ENCODE peak calls at places on chromosomes 13 and 19, in six cellular contexts. Y is RWPE1, J is SIG-M5, T is renal cortical epithelial cell, A is tibial artery, N is astrocyte of the spinal cord. E is an unnamed sample.
A peak's percentile ranks its signal among the peaks of the same experiment; 100 is the strongest.

GRCh38 chr13:30159446-30159839 is 147.9 kb downstream of the KATNAL1 start:
- DNase-seq in Y (peak; percentile 13), J (no peak), T (peak; percentile 90), A (no peak), N (peak; percentile 91), E (peak; percentile 76)

GRCh38 chr13:95485045-95485517 is 67.4 kb upstream of the CLDN10 start:
- DNase-seq in Y (peak; percentile 38), J (no peak), T (peak; percentile 63), A (no peak), N (peak; percentile 40), E (no peak)

GRCh38 chr19:13366529-13367143 is 139.6 kb downstream of the CACNA1A start:
- DNase-seq in Y (peak; percentile 58), J (no peak), T (peak; percentile 33), A (no peak), N (peak; percentile 27), E (peak; percentile 45)

GRCh38 chr13:95644611-95645052 is at the start of gene DZIP1:
- DNase-seq in Y (peak; percentile 60), J (no peak), T (peak; percentile 61), A (peak; percentile 57), N (peak; percentile 87), E (peak; percentile 88)

GRCh38 chr13:46817081-46817480 is 20.1 kb upstream of the ESD start:
- DNase-seq in Y (no peak), J (no peak), T (peak; percentile 31), A (no peak), N (no peak), E (no peak)

GRCh38 chr19:7874080-7874856 is at the start of gene PRR36:
- DNase-seq in Y (no peak), J (no peak), T (no peak), A (no peak), N (no peak), E (peak; percentile 56)

GRCh38 chr13:25840261-25840660 is 211.6 kb downstream of the SHISA2 start:
- DNase-seq in Y (no peak), J (no peak), T (peak; percentile 52), A (no peak), N (peak; percentile 28), E (no peak)

GRCh38 chr19:3178973-3179738 is 587 bp downstream of the S1PR4 start:
- DNase-seq in Y (no peak), J (no peak), T (no peak), A (no peak), N (no peak), E (no peak)

GRCh38 chr19:38173324-38174041 is 50.5 kb downstream of the DPF1 start:
- DNase-seq in Y (peak; percentile 97), J (no peak), T (no peak), A (no peak), N (peak; percentile 80), E (peak; percentile 68)

GRCh38 chr13:72255908-72256307 is 388.9 kb upstream of the DACH1 start:
- DNase-seq in Y (peak; percentile 26), J (no peak), T (peak; percentile 66), A (no peak), N (peak; percentile 60), E (no peak)

GRCh38 chr13:105428816-105429215 is 1106.6 kb downstream of the EFNB2 start:
- DNase-seq in Y (no peak), J (no peak), T (no peak), A (no peak), N (peak; percentile 28), E (no peak)

GRCh38 chr19:12884926-12885748 is 1.9 kb downstream of the KLF1 start:
- DNase-seq in Y (peak; percentile 66), J (no peak), T (no peak), A (no peak), N (peak; percentile 23), E (peak; percentile 74)

GRCh38 chr13:23715762-23716235 is 145.6 kb downstream of the TNFRSF19 start:
- DNase-seq in Y (no peak), J (no peak), T (no peak), A (no peak), N (no peak), E (no peak)

GRCh38 chr13:106649495-106649894 is 81.6 kb upstream of the ARGLU1 start:
- DNase-seq in Y (peak; percentile 43), J (no peak), T (peak; percentile 84), A (no peak), N (peak; percentile 8), E (peak; percentile 26)

GRCh38 chr13:26132756-26133155 is 80.9 kb upstream of the SHISA2 start:
- DNase-seq in Y (peak; percentile 3), J (no peak), T (no peak), A (no peak), N (no peak), E (peak; percentile 7)

GRCh38 chr19:15237759-15238638 is 5.8 kb upstream of the EPHX3 start:
- DNase-seq in Y (no peak), J (no peak), T (no peak), A (no peak), N (no peak), E (no peak)

GRCh38 chr19:30349131-30349730 is 23.0 kb upstream of the ZNF536 start:
- DNase-seq in Y (no peak), J (no peak), T (no peak), A (no peak), N (no peak), E (no peak)